ENCODE peak calls at places on chromosomes 12 and 14, in five cellular contexts. S is neural progenitor cell, T is sigmoid colon, X is dorsolateral prefrontal cortex, G is thyroid gland. D is an unnamed sample.

GRCh38 chr12:4272014-4272975 is 1.3 kb upstream of the CCND2 start:
- DNase-seq in T (peak), X (peak), G (peak), S (peak), D (peak)

GRCh38 chr12:102508052-102508451 is 27.7 kb upstream of the IGF1 start:
- DNase-seq in T (no peak), X (no peak), G (no peak), S (no peak), D (no peak)

GRCh38 chr14:29028973-29029582 is 262.5 kb downstream of the FOXG1 start:
- DNase-seq in S (peak), T (no peak), G (no peak), X (no peak), D (no peak)

GRCh38 chr14:94016446-94016976 is 9.6 kb upstream of the OTUB2 start:
- DNase-seq in S (no peak), T (no peak), X (no peak), G (peak), D (no peak)

GRCh38 chr12:46945591-46945990 is 119.8 kb upstream of the SLC38A4 start:
- DNase-seq in G (no peak), T (no peak), X (no peak), S (no peak), D (no peak)

GRCh38 chr14:30656190-30656632 is 34.1 kb downstream of the SCFD1 start:
- DNase-seq in S (peak), T (no peak), G (peak), X (no peak), D (no peak)

GRCh38 chr14:95514131-95515079 is 2.0 kb downstream of the SYNE3 start:
- DNase-seq in T (no peak), X (no peak), G (peak), S (no peak), D (peak)

GRCh38 chr12:19778111-19778688 is 338.9 kb downstream of the AEBP2 start:
- DNase-seq in X (no peak), G (no peak), S (no peak), T (no peak), D (no peak)

GRCh38 chr12:43733687-43734086 is 24.9 kb downstream of the PUS7L start:
- DNase-seq in X (no peak), G (no peak), S (no peak), T (no peak), D (no peak)

GRCh38 chr12:9103050-9103854 is 12.5 kb downstream of the A2M start:
- DNase-seq in G (no peak), T (no peak), X (no peak), S (no peak), D (no peak)

GRCh38 chr14:93824076-93824475 is 35.8 kb upstream of the PRIMA1 start:
- DNase-seq in S (no peak), T (no peak), X (no peak), G (no peak), D (no peak)

GRCh38 chr14:103112488-103113243 is 10.6 kb upstream of the TNFAIP2 start:
- DNase-seq in G (no peak), T (no peak), S (no peak), X (no peak), D (no peak)

GRCh38 chr12:26271889-26272492 is 76.6 kb downstream of the SSPN start:
- DNase-seq in T (peak), G (peak), S (no peak), X (peak), D (peak)

GRCh38 chr14:61320806-61321384 is 484 bp upstream of the PRKCH start:
- DNase-seq in X (no peak), T (no peak), G (peak), S (no peak), D (no peak)

GRCh38 chr12:126337556-126337955 is 1272.3 kb downstream of the AACS start:
- DNase-seq in S (no peak), X (no peak), T (no peak), G (no peak), D (no peak)

GRCh38 chr12:67419810-67420209 is 150.7 kb downstream of the CAND1 start:
- DNase-seq in X (no peak), S (peak), G (no peak), T (no peak), D (no peak)

GRCh38 chr12:57844725-57845477 is 1.6 kb downstream of the CTDSP2 start:
- DNase-seq in G (peak), T (peak), X (peak), S (peak), D (no peak)

GRCh38 chr14:24071144-24071697 is at the start of gene CPNE6:
- DNase-seq in G (no peak), X (peak), T (no peak), S (no peak), D (peak)

GRCh38 chr12:5661820-5662219 is 229.9 kb downstream of the NTF3 start:
- DNase-seq in G (no peak), S (no peak), T (no peak), X (no peak), D (no peak)

GRCh38 chr12:10968765-10969456 is 17.8 kb downstream of the TAS2R50 start:
- DNase-seq in S (no peak), X (no peak), T (no peak), G (peak), D (no peak)

GRCh38 chr14:63563370-63564026 is 20.3 kb upstream of the PPP2R5E start:
- DNase-seq in S (no peak), X (no peak), G (no peak), T (no peak), D (no peak)

GRCh38 chr14:62179367-62180018 is 417.3 kb downstream of the SNAPC1 start:
- DNase-seq in G (peak), S (peak), T (no peak), X (peak), D (peak)

GRCh38 chr14:56887211-56887610 is 76.9 kb upstream of the OTX2 start:
- DNase-seq in G (peak), S (peak), T (no peak), X (no peak), D (no peak)

GRCh38 chr14:56881181-56881580 is 70.9 kb upstream of the OTX2 start:
- DNase-seq in S (no peak), G (no peak), T (no peak), X (no peak), D (no peak)

GRCh38 chr14:56885795-56886194 is 75.5 kb upstream of the OTX2 start:
- DNase-seq in T (no peak), X (no peak), G (no peak), S (peak), D (no peak)

GRCh38 chr14:56886471-56887062 is 76.3 kb upstream of the OTX2 start:
- DNase-seq in T (no peak), S (no peak), X (no peak), G (no peak), D (no peak)

DNA sequence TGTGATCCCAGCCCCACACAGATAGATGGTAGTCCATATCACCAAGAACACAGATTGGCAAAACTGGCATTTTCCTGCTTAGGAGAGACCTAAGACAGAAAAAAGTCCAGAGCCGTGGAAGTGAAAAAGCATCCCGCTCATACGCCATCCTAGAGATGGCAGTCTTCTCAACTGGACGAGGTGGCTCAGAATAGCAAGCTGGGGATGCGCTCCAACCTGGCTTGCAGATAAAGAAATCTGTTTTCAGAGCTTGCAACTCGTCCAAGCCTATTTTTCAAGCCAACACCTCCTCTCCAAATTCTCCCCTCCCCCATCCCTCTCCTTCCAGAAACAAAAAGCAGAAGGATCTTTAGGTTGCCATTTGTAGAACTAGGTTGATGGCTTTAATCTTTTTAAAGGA is 74.3 kb upstream of the OTX2 start:
- DNase-seq in X (no peak), S (peak), T (no peak), G (no peak), D (no peak)
- TF ChIP-seq CTCF in X (no peak), S (no peak), T (no peak), G (no peak), D (no peak)

GRCh38 chr12:50224026-50224692 is 57.0 kb upstream of the CERS5 start:
- DNase-seq in T (no peak), G (peak), S (peak), X (no peak), D (no peak)

GRCh38 chr12:50222275-50222783 is 55.2 kb upstream of the CERS5 start:
- DNase-seq in S (peak), T (peak), X (no peak), G (peak), D (no peak)

GRCh38 chr12:50219544-50219943 is 52.4 kb upstream of the CERS5 start:
- DNase-seq in X (no peak), S (no peak), T (no peak), G (no peak), D (no peak)

GRCh38 chr12:50220357-50221061 is 53.3 kb upstream of the CERS5 start:
- DNase-seq in S (peak), G (no peak), T (no peak), X (no peak), D (peak)

DNA sequence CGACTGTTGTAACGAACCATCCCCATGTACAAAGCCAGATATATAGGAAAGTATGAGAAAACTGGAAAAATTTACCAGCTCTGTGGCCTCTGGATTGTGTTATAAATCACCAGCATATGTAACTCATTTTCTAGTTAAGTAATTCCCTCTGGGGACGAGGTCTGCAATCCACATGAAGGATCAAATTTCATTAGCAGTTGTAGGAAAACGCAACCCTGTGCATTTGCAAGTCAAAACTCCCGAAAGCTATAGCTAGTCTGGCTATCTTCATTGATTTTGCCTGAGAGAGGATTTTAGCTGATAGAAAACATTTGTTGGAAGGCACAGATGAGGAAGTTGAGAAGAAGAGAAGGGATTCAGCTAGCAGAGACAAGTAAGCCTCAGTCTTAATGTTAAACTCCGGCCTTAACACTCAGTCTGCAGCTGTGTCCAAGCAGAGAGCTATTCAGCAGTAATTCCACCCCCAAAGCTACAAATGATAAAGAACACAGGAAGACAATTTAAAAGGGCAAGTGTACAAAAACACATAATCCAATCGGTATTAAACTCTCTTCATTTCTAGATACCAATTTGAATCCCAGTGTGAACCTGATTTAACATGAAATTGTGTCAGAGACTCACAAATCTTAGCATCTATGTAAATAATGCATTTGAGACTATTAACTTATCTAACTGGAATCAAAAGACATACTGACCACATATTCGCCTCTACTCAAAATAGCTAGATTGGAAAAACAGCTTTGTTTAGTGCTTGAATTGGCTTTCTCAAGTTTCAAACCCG is 54.2 kb upstream of the CERS5 start:
- DNase-seq in X (no peak), S (peak), T (no peak), G (no peak), D (no peak)
- H3K4me3 ChIP-seq in X (peak), S (peak), T (peak), G (no peak), D (peak)

GRCh38 chr14:80901813-80902212 is 39.7 kb downstream of the CEP128 start:
- DNase-seq in X (no peak), S (no peak), G (no peak), T (no peak), D (no peak)
- TF ChIP-seq CTCF in X (no peak), S (no peak), G (no peak), T (no peak), D (no peak)

DNA sequence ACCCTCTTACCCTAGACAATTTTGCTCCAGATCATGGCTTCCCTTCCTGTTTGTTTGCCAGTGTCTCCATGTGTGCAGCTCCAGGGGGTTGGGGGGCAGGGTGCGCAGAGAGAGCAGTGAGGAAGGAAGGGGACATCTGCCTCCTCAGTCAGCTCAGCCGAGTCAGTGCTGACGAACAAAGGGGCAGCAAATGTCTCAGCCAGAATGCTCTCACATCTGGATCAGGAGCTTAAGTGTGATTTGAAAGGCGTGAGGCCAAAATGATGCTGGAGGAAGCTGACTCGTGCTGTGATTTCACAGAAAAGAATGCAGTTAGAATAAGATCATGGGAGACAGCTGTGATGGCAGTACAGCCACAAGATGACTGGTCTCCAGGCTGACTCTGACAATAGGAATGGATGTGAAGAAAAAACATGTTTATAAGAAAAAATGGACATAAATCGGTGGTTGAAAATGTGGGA is 27.1 kb upstream of the CDK17 start:
- DNase-seq in X (no peak), T (peak), G (no peak), S (peak), D (peak)
- H3K4me3 ChIP-seq in X (no peak), T (no peak), G (no peak), S (no peak), D (peak)